ENCODE peak calls at places on chromosomes 1 and 21, in eight cellular contexts. Q, D, F, K, J, U, V and W are unnamed samples.

GRCh38 chr1:216453777-216454176 is 30.5 kb upstream of the USH2A start:
- DNase-seq in D (no peak), U (no peak), J (no peak), F (no peak), K (no peak), Q (no peak), V (no peak), W (no peak)

GRCh38 chr21:15121655-15122120 is 56.9 kb upstream of the NRIP1 start:
- DNase-seq in Q (no peak), U (peak; percentile 11), D (peak; percentile 58), J (peak; percentile 9), F (no peak), V (peak; percentile 34), K (no peak), W (peak; percentile 15)

GRCh38 chr1:173113015-173113741 is 62.4 kb upstream of the TNFSF18 start:
- DNase-seq in D (peak; percentile 74), V (peak; percentile 73), J (peak; percentile 81), U (peak; percentile 94), K (no peak), F (peak; percentile 34), Q (no peak), W (no peak)

GRCh38 chr1:152519876-152520275 is 5.6 kb downstream of the CRCT1 start:
- DNase-seq in F (no peak), Q (no peak), D (no peak), J (no peak), U (no peak), V (no peak), K (no peak), W (no peak)

GRCh38 chr1:164706596-164706995 is 147.6 kb downstream of the PBX1 start:
- DNase-seq in U (peak; percentile 38), V (no peak), F (no peak), D (peak; percentile 56), K (no peak), Q (no peak), J (peak; percentile 47), W (no peak)

GRCh38 chr1:193183019-193183643 is 3.3 kb downstream of the B3GALT2 start:
- DNase-seq in F (peak; percentile 51), Q (no peak), K (no peak), V (peak; percentile 40), J (peak; percentile 69), U (peak; percentile 29), D (peak; percentile 39), W (peak; percentile 26)

GRCh38 chr21:33682992-33683627 is 40.8 kb downstream of the ITSN1 start:
- DNase-seq in U (peak; percentile 93), K (no peak), D (peak; percentile 99), J (peak; percentile 87), V (peak; percentile 95), F (peak; percentile 90), Q (no peak), W (peak; percentile 39)

GRCh38 chr1:70440642-70441391 is 29.7 kb downstream of the CTH start:
- DNase-seq in J (no peak), Q (no peak), K (no peak), U (no peak), V (no peak), D (no peak), F (no peak), W (no peak)

GRCh38 chr21:25901580-25901979 is 166.8 kb downstream of the GABPA start:
- DNase-seq in D (no peak), V (no peak), F (no peak), U (no peak), K (no peak), Q (no peak), J (peak; percentile 49), W (no peak)

GRCh38 chr1:51623025-51623424 is 6.1 kb downstream of the OSBPL9 start:
- DNase-seq in F (no peak), K (no peak), J (no peak), U (no peak), V (no peak), D (no peak), Q (no peak), W (no peak)

GRCh38 chr1:64933296-64934070 is 32.9 kb downstream of the JAK1 start:
- DNase-seq in V (peak; percentile 95), K (no peak), D (peak; percentile 97), Q (no peak), U (peak; percentile 61), F (no peak), J (peak; percentile 99), W (peak; percentile 69)

GRCh38 chr1:41282679-41283317 is 40.7 kb upstream of the SCMH1 start:
- DNase-seq in Q (peak; percentile 79), U (peak; percentile 9), D (peak; percentile 20), J (peak; percentile 59), V (peak; percentile 20), K (no peak), F (peak; percentile 7), W (no peak)

GRCh38 chr1:74693473-74693872 is 19.9 kb upstream of the ERICH3 start:
- DNase-seq in D (peak; percentile 89), K (no peak), V (peak; percentile 10), Q (no peak), F (no peak), U (peak; percentile 64), J (no peak), W (no peak)

DNA sequence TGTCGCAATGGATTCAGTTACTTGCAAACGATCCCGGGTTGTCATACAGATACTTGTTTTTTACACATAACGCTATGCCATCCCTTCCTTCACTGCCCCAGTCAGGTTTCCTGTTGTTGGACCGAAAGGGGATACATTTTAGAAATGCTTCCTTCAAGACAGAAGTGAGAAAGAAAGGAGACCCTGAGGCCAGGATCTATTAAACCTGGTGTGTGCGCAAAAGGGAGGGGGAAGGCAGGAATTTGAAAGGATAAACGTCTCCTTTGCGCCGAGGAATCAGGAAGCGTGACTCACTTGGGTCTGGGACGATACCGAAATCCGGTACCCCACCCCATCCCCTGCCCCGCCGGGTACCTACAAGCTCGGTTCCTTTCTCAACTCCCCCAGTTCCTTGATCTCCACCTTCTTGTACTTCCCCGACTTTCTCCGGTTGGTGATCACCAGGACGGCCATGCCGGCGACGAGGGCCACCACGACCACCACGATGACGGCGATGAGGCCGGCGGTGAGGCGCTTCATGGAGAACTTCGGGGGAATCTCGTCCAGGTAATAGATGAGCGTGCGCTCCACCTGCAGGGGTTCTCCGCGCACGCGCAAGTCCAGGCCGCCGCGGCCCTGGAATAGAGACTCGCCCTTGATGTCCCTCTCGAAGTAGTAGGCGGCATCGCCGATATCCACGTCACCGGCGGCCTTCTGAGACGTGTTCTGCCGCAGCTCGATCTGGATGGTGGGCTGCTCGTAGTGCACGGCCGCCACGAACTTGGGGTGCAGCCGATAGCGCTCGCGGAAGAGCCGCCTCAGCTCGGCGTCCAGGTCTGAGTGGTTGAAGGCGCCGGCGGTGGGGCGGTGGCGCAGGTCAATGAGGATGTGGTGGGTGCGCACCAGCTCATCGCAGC is 973 bp downstream of the TACSTD2 start:
- DNase-seq in J (peak; percentile 50), D (no peak), K (no peak), V (no peak), Q (no peak), F (no peak), U (peak; percentile 65), W (no peak)
- H3K27ac ChIP-seq in J (no peak overlapping the region), D (no peak overlapping the region), K (no peak overlapping the region), V (no peak overlapping the region), Q (no peak overlapping the region), F (no peak overlapping the region), U (peak overlapping the region; percentile 99), W (no peak overlapping the region)

GRCh38 chr1:223075834-223076233 is 67.2 kb downstream of the TLR5 start:
- DNase-seq in J (no peak), U (no peak), V (no peak), F (no peak), Q (no peak), K (no peak), D (no peak), W (no peak)

GRCh38 chr1:223077434-223077833 is 65.6 kb downstream of the TLR5 start:
- DNase-seq in U (no peak), V (no peak), Q (no peak), J (no peak), F (no peak), K (no peak), D (no peak), W (no peak)

GRCh38 chr1:223074901-223075300 is 68.1 kb downstream of the TLR5 start:
- DNase-seq in F (no peak), D (no peak), V (no peak), J (no peak), Q (no peak), U (no peak), K (no peak), W (no peak)

GRCh38 chr1:223074427-223074826 is 68.6 kb downstream of the TLR5 start:
- DNase-seq in V (no peak), D (peak; percentile 3), U (no peak), Q (no peak), F (no peak), K (no peak), J (no peak), W (no peak)

GRCh38 chr1:223076382-223076781 is 66.7 kb downstream of the TLR5 start:
- DNase-seq in Q (no peak), J (no peak), K (no peak), V (no peak), U (no peak), F (no peak), D (no peak), W (no peak)
- H3K27ac ChIP-seq in Q (no peak overlapping the region), J (no peak overlapping the region), K (no peak overlapping the region), V (no peak overlapping the region), U (no peak overlapping the region), F (no peak overlapping the region), D (no peak overlapping the region), W (no peak overlapping the region)

DNA sequence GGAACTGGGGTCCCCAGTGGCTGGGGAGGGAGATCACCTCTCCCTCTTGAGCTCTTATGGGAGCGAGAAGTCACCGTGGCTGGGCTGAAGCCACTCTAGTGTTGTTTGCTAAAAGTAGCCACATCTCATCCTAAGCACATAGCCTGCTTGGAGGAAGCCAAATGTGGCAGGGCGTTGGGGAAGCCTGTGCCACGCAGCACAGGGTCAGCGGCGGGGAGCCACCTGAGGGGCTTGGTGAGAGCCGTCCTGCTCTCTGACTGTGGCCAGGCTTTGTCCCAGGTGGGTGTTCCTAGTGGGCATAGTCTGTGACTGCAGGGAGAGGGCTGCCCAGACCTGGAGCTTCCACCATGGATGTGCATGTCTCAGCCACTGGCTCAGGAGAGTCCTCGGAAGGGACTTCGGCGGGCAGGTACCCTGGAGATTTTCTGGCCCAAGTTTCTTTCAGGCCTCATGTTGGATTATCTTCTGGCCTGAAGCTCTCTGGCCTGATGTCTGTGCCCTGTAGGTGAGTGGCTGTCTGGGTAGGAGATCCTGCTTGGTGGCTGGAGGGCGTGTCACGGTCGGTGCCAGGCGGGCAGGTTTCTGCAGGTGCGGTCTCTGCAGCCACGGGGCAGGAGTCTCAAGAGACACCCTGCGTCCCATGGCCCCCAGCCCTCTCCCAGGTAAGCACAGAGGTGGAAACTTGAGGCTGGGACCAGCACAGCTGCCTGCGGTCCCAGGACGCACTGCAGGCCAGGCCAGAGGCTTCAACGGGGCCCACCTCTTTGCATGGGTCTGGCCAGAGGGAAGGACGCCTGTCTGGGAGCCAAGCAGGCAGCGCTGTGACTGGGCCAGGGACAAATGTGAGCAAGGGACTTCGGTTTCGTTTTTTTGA is 38.8 kb downstream of the MORN1 start:
- DNase-seq in Q (no peak), K (no peak), U (no peak), D (no peak), J (no peak), F (no peak), V (no peak), W (no peak)
- H3K27ac ChIP-seq in Q (no peak overlapping the region), K (no peak overlapping the region), U (no peak overlapping the region), D (no peak overlapping the region), J (no peak overlapping the region), F (no peak overlapping the region), V (no peak overlapping the region), W (no peak overlapping the region)

DNA sequence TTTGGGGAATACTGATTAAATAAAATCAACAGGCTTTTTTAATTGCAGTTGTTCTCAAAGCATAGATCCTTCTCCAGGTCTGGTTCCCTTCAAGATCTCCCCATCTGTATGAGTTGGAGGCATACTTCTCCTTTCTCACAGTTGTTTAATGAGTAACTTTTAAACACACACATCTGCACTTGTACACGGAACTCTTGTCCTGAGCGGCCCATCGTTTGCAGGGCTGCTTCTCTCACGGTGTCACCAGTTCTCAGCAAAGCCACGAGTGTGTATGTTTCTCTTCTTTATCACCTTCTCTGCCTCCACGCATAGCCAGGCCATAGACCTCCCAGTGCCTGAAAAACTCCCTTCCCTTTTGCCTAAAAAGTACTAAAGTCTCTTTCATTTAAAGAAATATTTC is 68.8 kb upstream of the ROR1 start:
- DNase-seq in K (no peak), V (no peak), D (no peak), Q (no peak), J (no peak), F (no peak), U (no peak), W (no peak)
- H3K27ac ChIP-seq in K (no peak overlapping the region), V (no peak overlapping the region), D (no peak overlapping the region), Q (no peak overlapping the region), J (no peak overlapping the region), F (no peak overlapping the region), U (no peak overlapping the region), W (no peak overlapping the region)